ENCODE peak calls at places on chromosome 12, in six cellular contexts. One of them, this sample, is unnamed.

GRCh38 chr12:402127-402456 is 648 bp downstream of the CCDC77 start:
- DNase-seq in stomach: no peak
- DNase-seq in A549: peak
- DNase-seq in transverse colon: no peak
- DNase-seq in K562: peak
- DNase-seq in GM12878: no peak
- DNase-seq in this sample: no peak

GRCh38 chr12:97575792-97576191 is 113.2 kb downstream of the RMST start:
- DNase-seq in stomach: no peak
- DNase-seq in A549: no peak
- DNase-seq in transverse colon: no peak
- DNase-seq in K562: no peak
- DNase-seq in GM12878: no peak
- DNase-seq in this sample: no peak

GRCh38 chr12:55820679-55821078 is 2.8 kb downstream of the ORMDL2 start:
- DNase-seq in stomach: no peak
- DNase-seq in A549: peak
- DNase-seq in transverse colon: no peak
- DNase-seq in K562: no peak
- DNase-seq in GM12878: no peak
- DNase-seq in this sample: no peak

GRCh38 chr12:52358575-52359350 is 8.5 kb downstream of the KRT85 start:
- DNase-seq in stomach: no peak
- DNase-seq in A549: no peak
- DNase-seq in transverse colon: no peak
- DNase-seq in K562: no peak
- DNase-seq in GM12878: peak
- DNase-seq in this sample: no peak

GRCh38 chr12:94761559-94761958 is 111.2 kb upstream of the TMCC3 start:
- DNase-seq in stomach: no peak
- DNase-seq in A549: peak
- DNase-seq in transverse colon: no peak
- DNase-seq in K562: no peak
- DNase-seq in GM12878: no peak
- DNase-seq in this sample: no peak

GRCh38 chr12:121990692-121991603 is 30.7 kb upstream of the BCL7A start:
- DNase-seq in stomach: no peak
- DNase-seq in A549: peak
- DNase-seq in transverse colon: no peak
- DNase-seq in K562: no peak
- DNase-seq in GM12878: peak
- DNase-seq in this sample: no peak

GRCh38 chr12:18141583-18141982 is 51.6 kb upstream of the RERGL start:
- DNase-seq in stomach: no peak
- DNase-seq in A549: no peak
- DNase-seq in transverse colon: no peak
- DNase-seq in K562: no peak
- DNase-seq in GM12878: no peak
- DNase-seq in this sample: no peak

GRCh38 chr12:38906482-38907170 is 1.2 kb upstream of the CPNE8 start:
- DNase-seq in stomach: peak
- DNase-seq in A549: peak
- DNase-seq in transverse colon: peak
- DNase-seq in K562: peak
- DNase-seq in GM12878: peak
- DNase-seq in this sample: peak

GRCh38 chr12:3464561-3464960 is 26.4 kb upstream of the PRMT8 start:
- DNase-seq in stomach: no peak
- DNase-seq in A549: no peak
- DNase-seq in transverse colon: no peak
- DNase-seq in K562: no peak
- DNase-seq in GM12878: no peak
- DNase-seq in this sample: no peak

GRCh38 chr12:52074006-52074405 is 4.2 kb downstream of the ATG101 start:
- DNase-seq in stomach: peak
- DNase-seq in A549: no peak
- DNase-seq in transverse colon: no peak
- DNase-seq in K562: no peak
- DNase-seq in GM12878: peak
- DNase-seq in this sample: no peak

GRCh38 chr12:72018036-72018435 is 79.4 kb downstream of the TPH2 start:
- DNase-seq in stomach: no peak
- DNase-seq in A549: no peak
- DNase-seq in transverse colon: no peak
- DNase-seq in K562: no peak
- DNase-seq in GM12878: no peak
- DNase-seq in this sample: no peak

GRCh38 chr12:85866929-85867776 is 6.9 kb upstream of the NTS start:
- DNase-seq in stomach: no peak
- DNase-seq in A549: peak
- DNase-seq in transverse colon: no peak
- DNase-seq in K562: peak
- DNase-seq in GM12878: no peak
- DNase-seq in this sample: no peak

GRCh38 chr12:26800347-26800746 is 32.6 kb downstream of the ITPR2 start:
- DNase-seq in stomach: no peak
- DNase-seq in A549: no peak
- DNase-seq in transverse colon: no peak
- DNase-seq in K562: no peak
- DNase-seq in GM12878: no peak
- DNase-seq in this sample: no peak
- H3K27ac ChIP-seq in stomach: no peak
- H3K27ac ChIP-seq in A549: no peak
- H3K27ac ChIP-seq in transverse colon: no peak
- H3K27ac ChIP-seq in K562: no peak
- H3K27ac ChIP-seq in GM12878: no peak
- H3K27ac ChIP-seq in this sample: no peak

DNA sequence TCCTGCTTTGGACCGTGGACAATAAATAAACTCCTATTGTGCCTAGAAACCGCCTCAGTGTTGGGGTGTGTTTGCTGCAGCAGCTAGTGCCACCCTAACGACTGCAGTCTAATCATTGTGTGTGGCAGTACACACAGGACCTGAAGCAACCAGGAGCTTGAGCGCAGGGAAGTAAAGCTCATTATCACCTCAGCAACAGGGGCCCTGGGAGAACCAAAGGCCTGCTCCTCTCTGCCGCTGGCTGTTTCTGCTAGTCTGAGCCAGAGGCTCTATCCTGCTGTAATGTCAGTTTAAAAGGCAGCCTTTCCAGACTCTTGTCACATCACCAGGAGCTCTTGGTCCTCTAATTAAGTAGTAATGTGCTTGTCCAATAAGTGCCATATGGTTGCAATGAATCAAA is 119.3 kb downstream of the CACNA1C start:
- DNase-seq in stomach: no peak
- DNase-seq in A549: no peak
- DNase-seq in transverse colon: no peak
- DNase-seq in K562: no peak
- DNase-seq in GM12878: no peak
- DNase-seq in this sample: no peak
- TF ChIP-seq EP300 in stomach: no peak
- TF ChIP-seq EP300 in A549: no peak
- TF ChIP-seq EP300 in transverse colon: no peak
- TF ChIP-seq EP300 in K562: no peak
- TF ChIP-seq EP300 in GM12878: no peak
- TF ChIP-seq EP300 in this sample: no peak

GRCh38 chr12:65949986-65950385 is 125.7 kb downstream of the HMGA2 start:
- DNase-seq in stomach: no peak
- DNase-seq in A549: no peak
- DNase-seq in transverse colon: no peak
- DNase-seq in K562: no peak
- DNase-seq in GM12878: no peak
- DNase-seq in this sample: no peak
- H3K27ac ChIP-seq in stomach: no peak
- H3K27ac ChIP-seq in A549: no peak
- H3K27ac ChIP-seq in transverse colon: no peak
- H3K27ac ChIP-seq in K562: no peak
- H3K27ac ChIP-seq in GM12878: no peak
- H3K27ac ChIP-seq in this sample: no peak

GRCh38 chr12:75833268-75833667 is 198.3 kb downstream of the PHLDA1 start:
- DNase-seq in stomach: no peak
- DNase-seq in A549: no peak
- DNase-seq in transverse colon: no peak
- DNase-seq in K562: no peak
- DNase-seq in GM12878: no peak
- DNase-seq in this sample: no peak

GRCh38 chr12:75834591-75834990 is 197.0 kb downstream of the PHLDA1 start:
- DNase-seq in stomach: no peak
- DNase-seq in A549: no peak
- DNase-seq in transverse colon: no peak
- DNase-seq in K562: no peak
- DNase-seq in GM12878: no peak
- DNase-seq in this sample: no peak

GRCh38 chr12:75827061-75827460 is 204.5 kb downstream of the PHLDA1 start:
- DNase-seq in stomach: no peak
- DNase-seq in A549: no peak
- DNase-seq in transverse colon: no peak
- DNase-seq in K562: no peak
- DNase-seq in GM12878: no peak
- DNase-seq in this sample: no peak

GRCh38 chr12:75836533-75836932 is 195.0 kb downstream of the PHLDA1 start:
- DNase-seq in stomach: no peak
- DNase-seq in A549: no peak
- DNase-seq in transverse colon: no peak
- DNase-seq in K562: no peak
- DNase-seq in GM12878: no peak
- DNase-seq in this sample: no peak

GRCh38 chr12:75831413-75831812 is 200.2 kb downstream of the PHLDA1 start:
- DNase-seq in stomach: no peak
- DNase-seq in A549: no peak
- DNase-seq in transverse colon: no peak
- DNase-seq in K562: no peak
- DNase-seq in GM12878: no peak
- DNase-seq in this sample: no peak
- TF ChIP-seq EP300 in stomach: no peak
- TF ChIP-seq EP300 in A549: no peak
- TF ChIP-seq EP300 in transverse colon: no peak
- TF ChIP-seq EP300 in K562: peak
- TF ChIP-seq EP300 in GM12878: no peak
- TF ChIP-seq EP300 in this sample: no peak

DNA sequence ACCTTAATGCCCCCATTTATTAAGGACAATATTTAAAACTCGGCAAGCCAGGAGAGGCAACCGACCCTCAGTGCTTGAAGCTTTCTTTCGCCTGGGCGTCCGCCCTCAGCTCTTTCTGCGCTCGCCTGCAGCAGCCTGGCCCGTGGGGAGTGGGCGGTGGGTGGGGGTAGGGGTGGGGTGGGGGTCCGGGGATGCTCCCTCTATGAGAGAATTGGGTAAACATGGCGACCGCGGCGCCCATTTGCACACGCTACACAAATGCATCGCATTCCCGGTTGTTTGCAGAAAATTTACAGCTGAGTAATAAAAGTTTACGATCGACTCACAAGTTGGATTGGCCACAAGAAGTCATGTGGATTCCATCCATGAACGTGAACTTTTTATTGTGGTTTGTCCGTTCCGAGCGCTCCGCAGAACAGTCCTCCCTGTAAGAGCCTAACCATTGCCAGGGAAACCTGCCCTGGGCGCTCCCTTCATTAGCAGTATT is 7.7 kb downstream of the HOXC8 start:
- DNase-seq in stomach: no peak
- DNase-seq in A549: peak
- DNase-seq in transverse colon: no peak
- DNase-seq in K562: no peak
- DNase-seq in GM12878: no peak
- DNase-seq in this sample: no peak
- H3K27ac ChIP-seq in stomach: no peak
- H3K27ac ChIP-seq in A549: peak
- H3K27ac ChIP-seq in transverse colon: no peak
- H3K27ac ChIP-seq in K562: no peak
- H3K27ac ChIP-seq in GM12878: no peak
- H3K27ac ChIP-seq in this sample: no peak

GRCh38 chr12:6383572-6384498 is at the start of gene LTBR:
- DNase-seq in stomach: peak
- DNase-seq in A549: peak
- DNase-seq in transverse colon: peak
- DNase-seq in K562: peak
- DNase-seq in GM12878: no peak
- DNase-seq in this sample: peak
- TF ChIP-seq EP300 in stomach: no peak
- TF ChIP-seq EP300 in A549: no peak
- TF ChIP-seq EP300 in transverse colon: no peak
- TF ChIP-seq EP300 in K562: no peak
- TF ChIP-seq EP300 in GM12878: no peak
- TF ChIP-seq EP300 in this sample: no peak

DNA sequence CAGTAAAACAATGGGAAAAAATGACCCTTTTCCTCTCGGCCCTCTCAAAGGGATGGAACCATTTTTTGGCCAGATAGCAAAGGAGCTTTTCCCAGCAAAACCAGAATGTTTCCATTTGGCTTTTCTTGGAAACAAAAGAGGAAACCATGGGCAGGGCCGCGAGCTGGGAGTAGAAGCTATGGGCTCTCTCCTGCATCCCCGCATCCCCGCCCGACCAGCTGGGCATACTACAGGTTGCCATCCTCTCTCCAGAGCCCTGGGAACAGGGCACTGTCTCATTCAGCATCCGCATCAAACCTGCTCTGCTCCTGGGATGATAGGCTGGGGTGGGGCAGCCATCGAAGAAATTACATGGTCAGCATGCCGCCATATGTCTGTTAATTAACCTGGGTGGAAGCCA is 20.9 kb downstream of the CD9 start:
- DNase-seq in stomach: no peak
- DNase-seq in A549: no peak
- DNase-seq in transverse colon: no peak
- DNase-seq in K562: no peak
- DNase-seq in GM12878: no peak
- DNase-seq in this sample: no peak
- H3K27ac ChIP-seq in stomach: no peak
- H3K27ac ChIP-seq in A549: no peak
- H3K27ac ChIP-seq in transverse colon: peak
- H3K27ac ChIP-seq in K562: no peak
- H3K27ac ChIP-seq in GM12878: no peak
- H3K27ac ChIP-seq in this sample: peak

This sample was measured in sigmoid colon.